ENCODE peak calls at places on chromosomes 11 and 22, in ten cellular contexts. One of them, this sample, is unnamed.
A peak's percentile ranks its signal among the peaks of the same experiment; 100 is the strongest.

GRCh38 chr22:19900707-19901436 is 40.7 kb upstream of the COMT start:
- ATAC-seq in PC-3: no peak
- ATAC-seq in lower lobe of right lung: no peak
- ATAC-seq in gastrocnemius medialis: no peak
- ATAC-seq in right lobe of liver: peak; percentile 81
- ATAC-seq in Panc1: no peak
- ATAC-seq in T-cell: no peak
- ATAC-seq in naive B cell: no peak
- ATAC-seq in CD4-positive, alpha-beta T cell: no peak
- ATAC-seq in activated naive CD8-positive, alpha-beta T cell treated with anti-CD3 and anti-CD28 coated beads, Interleukin-2, amount 10 ng/mL, durations not matched to agents 7 days and 5 days: no peak
- ATAC-seq in this sample: no peak

GRCh38 chr22:47484960-47485571 is 722.6 kb downstream of the TBC1D22A start:
- ATAC-seq in right lobe of liver: no peak
- ATAC-seq in PC-3: no peak
- ATAC-seq in lower lobe of right lung: peak; percentile 84
- ATAC-seq in naive B cell: no peak
- ATAC-seq in gastrocnemius medialis: no peak
- ATAC-seq in Panc1: no peak
- ATAC-seq in activated naive CD8-positive, alpha-beta T cell treated with anti-CD3 and anti-CD28 coated beads, Interleukin-2, amount 10 ng/mL, durations not matched to agents 7 days and 5 days: no peak
- ATAC-seq in CD4-positive, alpha-beta T cell: no peak
- ATAC-seq in T-cell: no peak
- ATAC-seq in this sample: no peak

GRCh38 chr11:57126766-57127400 is 54.9 kb upstream of the LRRC55 start:
- ATAC-seq in naive B cell: no peak
- ATAC-seq in CD4-positive, alpha-beta T cell: no peak
- ATAC-seq in T-cell: no peak
- ATAC-seq in activated naive CD8-positive, alpha-beta T cell treated with anti-CD3 and anti-CD28 coated beads, Interleukin-2, amount 10 ng/mL, durations not matched to agents 7 days and 5 days: no peak
- ATAC-seq in lower lobe of right lung: no peak
- ATAC-seq in PC-3: no peak
- ATAC-seq in Panc1: no peak
- ATAC-seq in gastrocnemius medialis: no peak
- ATAC-seq in right lobe of liver: no peak
- ATAC-seq in this sample: no peak

GRCh38 chr11:44104472-44105294 is 9.2 kb downstream of the EXT2 start:
- ATAC-seq in gastrocnemius medialis: no peak
- ATAC-seq in PC-3: no peak
- ATAC-seq in activated naive CD8-positive, alpha-beta T cell treated with anti-CD3 and anti-CD28 coated beads, Interleukin-2, amount 10 ng/mL, durations not matched to agents 7 days and 5 days: no peak
- ATAC-seq in naive B cell: no peak
- ATAC-seq in CD4-positive, alpha-beta T cell: no peak
- ATAC-seq in right lobe of liver: no peak
- ATAC-seq in Panc1: no peak
- ATAC-seq in T-cell: no peak
- ATAC-seq in lower lobe of right lung: no peak
- ATAC-seq in this sample: no peak

GRCh38 chr11:4665424-4665823 is 21.6 kb downstream of the OR51E1 start:
- ATAC-seq in gastrocnemius medialis: no peak
- ATAC-seq in PC-3: no peak
- ATAC-seq in CD4-positive, alpha-beta T cell: no peak
- ATAC-seq in activated naive CD8-positive, alpha-beta T cell treated with anti-CD3 and anti-CD28 coated beads, Interleukin-2, amount 10 ng/mL, durations not matched to agents 7 days and 5 days: no peak
- ATAC-seq in lower lobe of right lung: no peak
- ATAC-seq in T-cell: no peak
- ATAC-seq in naive B cell: no peak
- ATAC-seq in Panc1: no peak
- ATAC-seq in right lobe of liver: no peak
- ATAC-seq in this sample: no peak

GRCh38 chr11:120079750-120080610 is 57.9 kb downstream of the TRIM29 start:
- ATAC-seq in right lobe of liver: peak; percentile 65
- ATAC-seq in gastrocnemius medialis: no peak
- ATAC-seq in T-cell: peak; percentile 57
- ATAC-seq in naive B cell: peak; percentile 37
- ATAC-seq in CD4-positive, alpha-beta T cell: no peak
- ATAC-seq in lower lobe of right lung: peak; percentile 52
- ATAC-seq in activated naive CD8-positive, alpha-beta T cell treated with anti-CD3 and anti-CD28 coated beads, Interleukin-2, amount 10 ng/mL, durations not matched to agents 7 days and 5 days: no peak
- ATAC-seq in Panc1: no peak
- ATAC-seq in PC-3: no peak
- ATAC-seq in this sample: no peak

GRCh38 chr11:68411501-68411991 is 49.0 kb upstream of the PPP6R3 start:
- ATAC-seq in right lobe of liver: peak; percentile 29
- ATAC-seq in T-cell: no peak
- ATAC-seq in naive B cell: no peak
- ATAC-seq in activated naive CD8-positive, alpha-beta T cell treated with anti-CD3 and anti-CD28 coated beads, Interleukin-2, amount 10 ng/mL, durations not matched to agents 7 days and 5 days: no peak
- ATAC-seq in lower lobe of right lung: no peak
- ATAC-seq in Panc1: no peak
- ATAC-seq in PC-3: no peak
- ATAC-seq in CD4-positive, alpha-beta T cell: no peak
- ATAC-seq in gastrocnemius medialis: peak; percentile 93
- ATAC-seq in this sample: peak; percentile 78

GRCh38 chr11:101430236-101430635 is 153.6 kb downstream of the TRPC6 start:
- ATAC-seq in Panc1: no peak
- ATAC-seq in lower lobe of right lung: no peak
- ATAC-seq in naive B cell: no peak
- ATAC-seq in gastrocnemius medialis: no peak
- ATAC-seq in PC-3: no peak
- ATAC-seq in activated naive CD8-positive, alpha-beta T cell treated with anti-CD3 and anti-CD28 coated beads, Interleukin-2, amount 10 ng/mL, durations not matched to agents 7 days and 5 days: no peak
- ATAC-seq in T-cell: no peak
- ATAC-seq in CD4-positive, alpha-beta T cell: no peak
- ATAC-seq in right lobe of liver: no peak
- ATAC-seq in this sample: no peak

GRCh38 chr22:17775781-17776470 is 1.7 kb upstream of the BID start:
- ATAC-seq in activated naive CD8-positive, alpha-beta T cell treated with anti-CD3 and anti-CD28 coated beads, Interleukin-2, amount 10 ng/mL, durations not matched to agents 7 days and 5 days: no peak
- ATAC-seq in PC-3: no peak
- ATAC-seq in right lobe of liver: no peak
- ATAC-seq in T-cell: no peak
- ATAC-seq in CD4-positive, alpha-beta T cell: peak; percentile 16
- ATAC-seq in gastrocnemius medialis: no peak
- ATAC-seq in lower lobe of right lung: no peak
- ATAC-seq in Panc1: no peak
- ATAC-seq in naive B cell: no peak
- ATAC-seq in this sample: no peak

GRCh38 chr11:7892059-7892699 is 38.9 kb downstream of the OR10A6 start:
- ATAC-seq in naive B cell: peak; percentile 89
- ATAC-seq in PC-3: no peak
- ATAC-seq in gastrocnemius medialis: no peak
- ATAC-seq in CD4-positive, alpha-beta T cell: no peak
- ATAC-seq in T-cell: no peak
- ATAC-seq in activated naive CD8-positive, alpha-beta T cell treated with anti-CD3 and anti-CD28 coated beads, Interleukin-2, amount 10 ng/mL, durations not matched to agents 7 days and 5 days: no peak
- ATAC-seq in lower lobe of right lung: peak; percentile 23
- ATAC-seq in right lobe of liver: no peak
- ATAC-seq in Panc1: no peak
- ATAC-seq in this sample: no peak

This sample was measured in esophagus mucosa.